ENCODE peak calls at places on chromosomes 2 and 18, in seven cellular contexts. B is left ventricle myocardium inferior; U is IMR-90; N is neural progenitor cell; G is fibroblast of lung; C is CD4-positive, alpha-beta memory T cell; R is naive thymus-derived CD4-positive, alpha-beta T cell. O is an unnamed sample.

GRCh38 chr18:46950064-46950656 is 32.8 kb downstream of the KATNAL2 start:
- DNase-seq in C (no peak), G (no peak), R (no peak), N (peak; percentile 56), U (no peak), B (no peak), O (no peak)

GRCh38 chr2:176188969-176189665 is 649 bp downstream of the HOXD1 start:
- DNase-seq in G (no peak), U (no peak), N (peak; percentile 39), B (no peak), R (no peak), C (no peak), O (no peak)

GRCh38 chr18:36315736-36316135 is 18.2 kb downstream of the FHOD3 start:
- DNase-seq in U (peak; percentile 63), B (no peak), N (peak; percentile 76), R (no peak), G (peak; percentile 87), C (no peak), O (no peak)

GRCh38 chr2:1518891-1519530 is 105.7 kb downstream of the TPO start:
- DNase-seq in C (peak; percentile 9), B (peak; percentile 51), N (no peak), G (peak; percentile 7), R (no peak), U (no peak), O (no peak)

GRCh38 chr18:43780782-43781340 is 503.6 kb upstream of the SYT4 start:
- DNase-seq in B (no peak), C (no peak), R (no peak), G (peak; percentile 65), U (peak; percentile 29), N (no peak), O (no peak)

GRCh38 chr2:46200100-46200690 is 97.0 kb upstream of the EPAS1 start:
- DNase-seq in B (no peak), N (no peak), R (no peak), U (peak; percentile 17), C (no peak), G (peak; percentile 10), O (no peak)

GRCh38 chr2:39408351-39409136 is 28.5 kb downstream of the MAP4K3 start:
- DNase-seq in R (no peak), B (no peak), U (no peak), C (no peak), N (no peak), G (no peak), O (no peak)

GRCh38 chr2:13821255-13821880 is 811.1 kb upstream of the LRATD1 start:
- DNase-seq in U (peak; percentile 74), C (no peak), R (no peak), G (peak; percentile 97), N (no peak), B (no peak), O (no peak)

GRCh38 chr2:152730591-152731333 is 12.3 kb downstream of the ARL6IP6 start:
- DNase-seq in G (peak; percentile 25), N (no peak), U (no peak), B (no peak), R (peak; percentile 15), C (peak; percentile 78), O (no peak)

GRCh38 chr18:58227361-58227930 is 183.4 kb downstream of the NEDD4L start:
- DNase-seq in C (no peak), G (no peak), B (no peak), N (peak; percentile 10), R (no peak), U (no peak), O (no peak)

GRCh38 chr18:58228762-58229161 is 184.7 kb downstream of the NEDD4L start:
- DNase-seq in N (no peak), G (no peak), C (no peak), U (no peak), R (no peak), B (no peak), O (no peak)

GRCh38 chr18:58230438-58231179 is 186.6 kb downstream of the NEDD4L start:
- DNase-seq in N (no peak), U (peak; percentile 43), G (peak; percentile 51), C (no peak), B (no peak), R (no peak), O (no peak)

GRCh38 chr18:58228176-58228575 is 184.2 kb downstream of the NEDD4L start:
- DNase-seq in U (no peak), C (no peak), N (no peak), B (peak; percentile 22), R (no peak), G (no peak), O (no peak)

DNA sequence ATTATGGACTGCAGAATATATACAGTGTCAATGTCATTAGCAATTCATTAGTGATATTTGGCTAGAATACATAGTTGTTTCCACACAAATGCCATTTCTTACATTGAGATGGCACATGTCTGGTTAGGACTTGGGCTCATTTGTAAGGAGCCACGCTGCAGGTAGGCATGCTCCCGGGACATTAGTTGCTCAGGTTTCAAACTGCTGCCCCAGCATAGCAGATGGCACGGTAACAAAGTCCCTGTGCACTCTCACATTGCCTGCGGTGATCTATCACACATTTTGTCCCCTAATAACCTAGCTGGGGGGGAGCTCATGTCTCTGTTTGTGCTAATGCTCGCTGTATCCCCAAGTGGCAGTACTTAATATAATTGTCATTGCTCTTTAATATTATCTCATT is 185.1 kb downstream of the NEDD4L start:
- DNase-seq in N (no peak), R (no peak), B (no peak), U (no peak), G (no peak), C (no peak), O (no peak)
- H3K4me1 ChIP-seq in N (peaks cover 34% of the 10 kb centered on the region), R (no peaks in the 10 kb centered on the region), B (peaks cover 15% of the 10 kb centered on the region), U (peaks cover 4% of the 10 kb centered on the region), G (peaks cover 6% of the 10 kb centered on the region), C (no peaks in the 10 kb centered on the region), O (no peaks in the 10 kb centered on the region)

GRCh38 chr2:37666772-37667171 is 4.7 kb downstream of the CDC42EP3 start:
- DNase-seq in N (no peak), R (no peak), U (no peak), B (no peak), C (no peak), G (no peak), O (no peak)

GRCh38 chr2:37663390-37663789 is 8.1 kb downstream of the CDC42EP3 start:
- DNase-seq in C (no peak), U (no peak), B (no peak), N (no peak), R (no peak), G (no peak), O (no peak)

GRCh38 chr2:37665622-37666362 is 5.7 kb downstream of the CDC42EP3 start:
- DNase-seq in G (no peak), C (no peak), B (no peak), N (no peak), R (no peak), U (no peak), O (no peak)

GRCh38 chr2:37665038-37665437 is 6.4 kb downstream of the CDC42EP3 start:
- DNase-seq in N (no peak), C (no peak), B (no peak), R (no peak), G (no peak), U (no peak), O (no peak)

DNA sequence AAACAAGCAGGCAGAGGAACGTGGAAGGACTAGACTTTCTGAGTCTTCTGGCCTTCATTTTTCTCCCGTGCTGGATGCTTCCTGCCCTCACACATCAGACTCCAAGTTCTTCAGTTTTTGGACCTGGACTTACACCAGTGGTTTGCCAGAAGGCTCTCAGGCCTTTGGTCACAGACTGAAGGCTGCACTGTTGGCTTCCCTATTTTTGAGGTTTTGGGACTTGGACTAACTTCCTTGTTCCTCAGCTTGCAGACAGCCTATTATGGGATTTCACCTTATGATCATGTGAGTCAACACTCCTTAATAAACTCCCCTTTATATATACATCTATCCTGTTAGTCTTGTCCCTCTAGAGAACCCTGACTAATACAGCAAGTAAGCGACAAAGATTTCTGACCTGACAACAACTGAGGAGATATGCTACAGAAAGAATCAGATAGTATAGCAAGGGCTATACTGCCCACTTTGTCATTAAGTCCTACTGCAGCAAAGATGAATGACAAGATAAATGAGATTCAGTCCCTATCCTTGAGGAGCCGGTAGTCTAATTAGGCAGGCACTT is 7.2 kb downstream of the CDC42EP3 start:
- DNase-seq in B (no peak), C (no peak), G (no peak), R (no peak), U (no peak), N (no peak), O (no peak)
- H3K4me1 ChIP-seq in B (peaks cover 100% of the 10 kb centered on the region), C (peaks cover 98% of the 10 kb centered on the region), G (peaks cover 5% of the 10 kb centered on the region), R (peaks cover 18% of the 10 kb centered on the region), U (peaks cover 36% of the 10 kb centered on the region), N (peaks cover 15% of the 10 kb centered on the region), O (peaks cover 3% of the 10 kb centered on the region)

DNA sequence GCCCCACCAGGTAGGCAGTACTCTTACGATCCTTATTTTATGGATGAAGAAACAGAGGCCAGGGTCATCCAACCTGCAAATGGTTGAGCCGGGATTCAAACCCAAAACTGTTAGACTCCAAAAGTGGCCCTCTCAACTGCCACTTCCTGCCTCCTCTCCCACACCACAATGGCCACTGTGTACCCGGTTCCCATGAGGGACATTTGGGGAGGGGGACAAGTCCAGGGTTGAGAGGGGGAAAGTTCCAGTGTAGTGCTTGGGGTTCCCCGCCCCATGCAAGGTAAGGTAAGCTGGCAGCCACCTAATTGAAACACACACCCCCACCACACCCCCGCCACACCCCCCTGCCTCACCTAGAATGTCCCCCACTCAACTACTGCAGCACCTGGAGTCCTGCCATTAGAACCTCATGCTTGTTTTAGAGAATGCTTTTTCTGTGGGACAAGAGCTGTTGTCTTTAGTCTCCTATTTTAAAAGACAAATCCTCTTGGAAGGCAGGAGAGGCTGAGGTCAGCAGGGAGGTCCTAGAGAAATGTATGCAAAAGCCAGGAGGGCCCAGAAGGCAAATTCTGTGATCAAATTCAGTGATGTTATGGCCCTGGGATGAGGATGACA is 145.2 kb downstream of the ZFP36L2 start:
- DNase-seq in U (no peak), R (no peak), C (no peak), G (no peak), N (no peak), B (no peak), O (no peak)
- H3K4me1 ChIP-seq in U (peaks cover 55% of the 10 kb centered on the region), R (no peaks in the 10 kb centered on the region), C (no peaks in the 10 kb centered on the region), G (peaks cover 49% of the 10 kb centered on the region), N (peaks cover 30% of the 10 kb centered on the region), B (peaks cover 83% of the 10 kb centered on the region), O (peaks cover 28% of the 10 kb centered on the region)

GRCh38 chr2:218005486-218005885 is 2.7 kb upstream of the TNS1 start:
- DNase-seq in U (no peak), R (no peak), B (no peak), N (no peak), C (no peak), G (peak; percentile 44), O (no peak)

GRCh38 chr2:218006741-218007140 is 3.9 kb upstream of the TNS1 start:
- DNase-seq in N (no peak), G (peak; percentile 79), C (no peak), B (no peak), R (no peak), U (peak; percentile 94), O (no peak)

GRCh38 chr2:218003265-218003950 is 613 bp upstream of the TNS1 start:
- DNase-seq in B (peak; percentile 62), R (no peak), G (peak; percentile 71), N (no peak), C (no peak), U (peak; percentile 55), O (peak; percentile 76)

GRCh38 chr2:218003994-218004419 is 1.2 kb upstream of the TNS1 start:
- DNase-seq in N (no peak), B (peak; percentile 86), G (peak; percentile 99), R (no peak), U (peak; percentile 95), C (no peak), O (peak; percentile 95)

DNA sequence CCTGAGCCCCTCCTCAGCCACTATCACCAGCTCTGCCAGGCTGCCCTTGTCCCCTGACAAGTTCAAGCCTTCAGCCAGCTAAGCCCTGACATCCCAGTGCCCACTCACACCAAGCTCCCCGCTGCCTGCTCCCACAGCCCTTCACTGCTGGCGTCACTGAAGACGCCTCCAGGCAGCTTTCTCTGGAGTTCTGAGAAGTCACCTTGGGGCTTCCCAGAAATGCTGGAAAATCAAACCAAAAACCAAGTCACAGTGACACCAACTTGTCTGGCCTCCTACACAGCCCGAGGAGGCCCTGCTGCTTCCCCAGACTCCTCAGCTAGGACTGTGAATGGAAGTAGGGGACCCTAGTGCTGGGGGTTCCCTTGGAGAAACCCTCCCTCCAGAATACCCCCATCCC is 2.2 kb upstream of the TNS1 start:
- DNase-seq in B (no peak), N (no peak), R (no peak), C (no peak), G (no peak), U (no peak), O (no peak)
- H3K4me1 ChIP-seq in B (peaks cover 51% of the 10 kb centered on the region), N (peaks cover 32% of the 10 kb centered on the region), R (no peaks in the 10 kb centered on the region), C (peaks cover 5% of the 10 kb centered on the region), G (peaks cover 10% of the 10 kb centered on the region), U (peaks cover 42% of the 10 kb centered on the region), O (peaks cover 24% of the 10 kb centered on the region)